ENCODE peak calls at places on chromosomes 6 and 20, in four cellular contexts. T, G, F and N are unnamed samples.

GRCh38 chr20:12049125-12049524 is 131.4 kb downstream of the BTBD3 start:
- DNase-seq in F (no peak), G (no peak), T (peak; percentile 79), N (no peak)

GRCh38 chr6:82006027-82006738 is 241.4 kb downstream of the IBTK start:
- DNase-seq in T (peak; percentile 40), F (peak; percentile 57), G (peak; percentile 44), N (no peak)

GRCh38 chr6:129615496-129615895 is 94.5 kb downstream of the ARHGAP18 start:
- DNase-seq in T (no peak), F (no peak), G (no peak), N (no peak)

GRCh38 chr6:122878809-122879208 is 89.8 kb downstream of the SMPDL3A start:
- DNase-seq in F (no peak), T (no peak), G (no peak), N (no peak)

GRCh38 chr6:113344969-113345368 is 512.2 kb upstream of the MARCKS start:
- DNase-seq in F (no peak), T (peak; percentile 67), G (no peak), N (no peak)

GRCh38 chr20:58694241-58695083 is 1.9 kb downstream of the NPEPL1 start:
- DNase-seq in G (no peak), F (no peak), T (no peak), N (no peak)

GRCh38 chr6:124670801-124671200 is 291.4 kb upstream of the RNF217 start:
- DNase-seq in G (no peak), F (no peak), T (no peak), N (no peak)

GRCh38 chr20:8837396-8837795 is 231.5 kb upstream of the PLCB4 start:
- DNase-seq in F (peak; percentile 34), T (peak; percentile 96), G (peak; percentile 54), N (no peak)

GRCh38 chr6:85449388-85449817 is 480 bp upstream of the NT5E start:
- DNase-seq in F (no peak), G (peak; percentile 44), T (peak; percentile 85), N (no peak)

GRCh38 chr6:90106449-90106848 is 190.2 kb downstream of the BACH2 start:
- DNase-seq in T (no peak), F (no peak), G (no peak), N (no peak)

GRCh38 chr6:116511424-116512131 is at the start of gene CALHM5:
- DNase-seq in G (peak; percentile 76), T (peak; percentile 94), F (no peak), N (peak; percentile 75)

GRCh38 chr20:50110141-50111047 is 2.6 kb downstream of the UBE2V1 start:
- DNase-seq in G (peak; percentile 31), F (peak; percentile 45), T (no peak), N (no peak)
- TF ChIP-seq MAZ in G (no peak), F (no peak), T (no peak), N (no peak)

GRCh38 chr6:170178561-170179477 is 112.1 kb downstream of the DLL1 start:
- DNase-seq in T (peak; percentile 21), G (no peak), F (no peak), N (no peak)
- TF ChIP-seq MAZ in T (no peak), G (no peak), F (no peak), N (no peak)

DNA sequence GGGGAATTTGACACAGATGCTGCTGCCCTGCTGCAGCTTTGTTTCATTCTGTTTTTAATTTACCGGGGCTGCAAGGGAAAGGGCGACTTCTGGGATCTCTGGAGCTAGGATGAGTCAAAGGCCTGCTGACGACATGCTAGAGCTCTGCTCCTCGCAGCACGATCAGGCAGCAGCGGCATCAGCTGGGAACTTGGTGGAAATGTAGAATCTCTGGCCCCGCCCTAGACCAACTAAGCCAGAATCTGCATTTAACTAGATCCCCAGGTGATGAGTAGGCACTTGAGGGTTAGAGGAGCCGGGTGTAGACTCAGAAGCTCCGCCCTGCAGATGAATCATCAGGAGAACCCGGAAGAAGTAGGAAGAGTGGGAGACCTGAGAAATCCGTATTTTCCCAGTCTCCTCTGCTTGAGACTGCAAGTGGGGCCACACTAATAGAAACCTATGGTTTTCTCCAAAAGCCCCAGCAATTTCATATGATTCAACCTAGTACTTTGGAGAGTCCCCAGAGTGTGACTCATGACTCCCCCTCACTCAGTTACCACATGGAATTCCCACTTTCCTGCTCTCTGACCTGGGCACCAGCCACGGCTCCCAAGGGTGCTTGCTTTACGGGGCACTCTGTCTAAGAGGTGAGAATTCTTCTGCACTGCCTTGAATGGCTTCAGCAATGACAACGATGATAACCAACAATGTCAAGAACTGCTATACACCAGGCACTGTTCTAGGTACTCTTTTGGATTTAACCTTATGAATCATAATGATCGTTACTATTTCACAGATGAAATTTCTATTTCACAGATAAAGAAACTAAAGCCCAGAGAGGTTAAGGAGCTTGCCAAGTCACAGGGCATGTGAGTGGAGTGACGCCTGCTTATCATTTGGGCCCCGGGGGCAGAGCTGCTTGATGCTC is 18.1 kb downstream of the TUBB2B start:
- DNase-seq in G (peak; percentile 94), T (peak; percentile 98), F (peak; percentile 88), N (peak; percentile 96)
- TF ChIP-seq MAZ in G (no peak), T (peak; percentile 40), F (no peak), N (peak; percentile 13)

DNA sequence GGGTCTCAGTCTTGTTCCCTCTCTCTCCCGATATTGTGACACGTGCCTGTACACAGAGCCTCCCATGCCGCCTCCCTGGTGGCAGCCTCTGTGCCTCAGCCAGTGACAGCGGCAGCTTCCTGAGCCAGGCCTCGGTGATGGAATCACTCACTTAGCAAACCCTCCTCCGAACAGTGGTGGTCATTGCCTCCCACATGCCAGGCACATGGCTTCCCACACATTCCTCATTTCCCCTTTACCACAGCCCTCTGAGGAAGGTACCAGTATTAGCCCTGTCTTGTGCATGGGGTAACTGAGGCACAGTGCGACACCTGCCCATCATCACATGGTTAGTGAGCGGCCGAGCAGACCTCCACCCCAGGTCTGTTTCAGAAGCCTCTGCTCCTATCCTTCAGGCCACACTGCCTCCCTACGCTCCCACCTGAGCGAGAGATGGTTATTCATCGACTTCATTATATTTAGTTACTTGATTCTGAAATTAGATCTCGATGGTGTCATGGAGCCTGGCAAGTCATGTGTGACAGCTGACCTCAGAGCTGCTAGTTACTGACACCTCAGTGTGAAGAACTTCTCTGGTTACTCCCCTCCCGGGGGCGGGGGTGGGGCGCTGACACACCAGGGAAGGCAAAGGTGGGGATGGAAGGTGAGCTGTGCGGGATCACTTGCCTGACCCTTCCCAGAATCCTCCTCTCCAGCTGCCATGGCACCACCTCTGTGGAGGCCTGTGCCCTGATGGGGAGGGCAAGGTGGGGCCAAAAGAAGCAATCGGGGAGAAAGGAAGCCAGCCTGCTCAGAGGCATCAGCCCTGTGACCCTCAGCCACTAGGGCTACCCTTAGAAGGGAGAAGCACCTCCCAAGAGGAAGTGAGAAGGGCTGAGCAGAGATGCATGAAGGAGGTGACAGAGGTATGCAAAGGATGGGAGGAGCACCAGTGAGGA is 17.9 kb downstream of the MDGA1 start:
- DNase-seq in T (no peak), G (no peak), F (no peak), N (no peak)
- TF ChIP-seq MAZ in T (no peak), G (no peak), F (no peak), N (no peak)

GRCh38 chr6:107690546-107690863 is 133.6 kb downstream of the SCML4 start:
- DNase-seq in G (no peak), T (no peak), F (no peak), N (no peak)

GRCh38 chr6:107690864-107691661 is 133.1 kb downstream of the SCML4 start:
- DNase-seq in T (peak; percentile 96), G (no peak), F (no peak), N (no peak)

GRCh38 chr6:107692351-107692750 is 131.8 kb downstream of the SCML4 start:
- DNase-seq in G (no peak), F (no peak), T (peak; percentile 92), N (no peak)

GRCh38 chr6:107689190-107689589 is 134.9 kb downstream of the SCML4 start:
- DNase-seq in F (no peak), G (no peak), T (no peak), N (no peak)

DNA sequence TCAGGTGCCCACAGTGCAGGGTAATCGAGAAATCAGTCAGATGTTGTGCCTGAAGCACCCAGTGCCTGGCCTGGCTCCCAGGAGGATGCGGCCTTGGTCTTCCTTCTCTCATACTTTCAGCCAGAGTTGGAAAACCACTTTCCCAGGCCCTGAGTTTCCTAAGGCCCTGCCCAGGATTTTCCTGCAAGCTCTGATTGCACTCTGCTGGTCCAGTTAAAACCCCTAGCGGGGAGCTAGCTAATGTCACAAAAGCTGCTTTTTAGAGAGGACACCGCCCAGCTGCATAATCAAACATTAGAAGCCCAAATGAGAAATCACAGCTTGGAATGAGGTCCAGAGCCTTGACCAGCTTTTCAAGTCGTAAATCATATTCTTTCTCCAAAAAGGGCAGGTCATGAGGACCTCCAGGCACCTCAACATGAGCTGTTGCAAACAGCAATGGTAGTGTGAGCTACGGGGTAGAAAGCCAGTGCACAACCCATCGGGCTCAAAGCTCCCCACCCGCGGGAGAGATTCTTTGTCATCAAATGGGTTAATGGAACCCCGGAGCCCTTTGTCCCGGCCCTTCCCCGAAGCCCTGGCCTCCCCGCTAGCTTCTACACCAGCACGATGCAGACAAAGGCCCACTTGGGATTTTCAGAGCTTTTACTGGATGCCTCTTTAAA is 134.1 kb downstream of the SCML4 start:
- DNase-seq in G (no peak), T (no peak), F (no peak), N (no peak)
- TF ChIP-seq MAZ in G (no peak), T (no peak), F (no peak), N (no peak)

GRCh38 chr20:46575794-46576495 is 25.5 kb upstream of the OCSTAMP start:
- DNase-seq in G (no peak), T (no peak), F (no peak), N (no peak)
- TF ChIP-seq MAZ in G (no peak), T (no peak), F (no peak), N (no peak)

GRCh38 chr6:3261518-3261820 is 2.7 kb downstream of the PSMG4 start:
- DNase-seq in G (no peak), T (no peak), F (no peak), N (no peak)

GRCh38 chr6:3260772-3261517 is 2.2 kb downstream of the PSMG4 start:
- DNase-seq in T (no peak), F (no peak), G (no peak), N (no peak)

GRCh38 chr6:3260296-3260695 is 1.5 kb downstream of the PSMG4 start:
- DNase-seq in T (no peak), G (no peak), F (no peak), N (no peak)

GRCh38 chr6:3263091-3263490 is 4.3 kb downstream of the PSMG4 start:
- DNase-seq in F (no peak), T (peak; percentile 12), G (no peak), N (no peak)

DNA sequence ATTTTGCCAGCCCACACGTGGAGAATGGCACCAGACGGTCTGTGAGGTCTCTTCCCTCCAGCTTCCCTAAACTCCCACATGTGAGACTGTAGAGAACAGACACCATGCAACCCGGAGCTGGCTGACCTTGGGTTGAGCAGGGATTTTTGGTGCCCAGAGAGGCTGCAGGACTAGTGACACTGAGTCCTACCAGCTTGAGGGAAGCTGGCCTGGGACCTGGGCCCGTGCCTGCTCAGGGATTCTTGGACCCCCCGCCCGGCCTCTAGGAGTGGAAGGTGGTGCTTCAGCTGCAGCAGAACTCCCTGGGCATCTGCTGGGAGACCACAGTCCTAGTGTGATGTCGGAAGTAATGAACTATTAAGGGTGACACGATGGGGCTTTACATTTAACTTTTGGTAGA is 3.2 kb downstream of the PSMG4 start:
- DNase-seq in G (no peak), T (no peak), F (no peak), N (no peak)
- TF ChIP-seq MAZ in G (no peak), T (no peak), F (no peak), N (no peak)